ENCODE peak calls at places on chromosome 1, in ten cellular contexts. C is heart left ventricle; Y is CD8-positive, alpha-beta T cell; K is DND-41; X is A549; Z is fibroblast of lung; G is ascending aorta; Q is CD4-positive, CD25-positive, alpha-beta regulatory T cell; J is hepatocyte; D is mucosa of descending colon. N is an unnamed sample. For H3K4me1, the result is how much of the 10 kb centered on the place peaks cover.

GRCh38 chr1:146036241-146036989 is 14.9 kb upstream of the HJV start:
- DNase-seq in Z (no peak), J (no peak), X (no peak), Q (no peak), G (no peak), D (no peak), C (no peak), K (no peak), Y (no peak), N (peak)

GRCh38 chr1:234659538-234659937 is 49.6 kb upstream of the IRF2BP2 start:
- DNase-seq in K (no peak), Z (peak), X (peak), C (no peak), Y (no peak), D (no peak), Q (no peak), G (no peak), J (peak), N (peak)

GRCh38 chr1:248696775-248697174 is 5.8 kb downstream of the OR14I1 start:
- DNase-seq in C (no peak), Y (no peak), Z (no peak), J (no peak), G (no peak), K (no peak), D (no peak), Q (no peak), X (no peak), N (no peak)

GRCh38 chr1:116494351-116494692 is 76.5 kb downstream of the CD58 start:
- DNase-seq in G (no peak), Y (no peak), C (no peak), Q (no peak), D (no peak), K (no peak), J (no peak), X (no peak), Z (no peak), N (peak)

GRCh38 chr1:47758341-47759237 is 238.6 kb downstream of the TRABD2B start:
- DNase-seq in C (peak), G (peak), J (peak), X (peak), D (no peak), Z (peak), Y (no peak), K (no peak), Q (no peak), N (no peak)

GRCh38 chr1:104795931-104796330 is 1046.2 kb downstream of the AMY1C start:
- DNase-seq in J (no peak), C (no peak), K (no peak), Y (no peak), G (no peak), D (no peak), Z (no peak), X (no peak), Q (no peak), N (no peak)

GRCh38 chr1:151197863-151198253 is 494 bp upstream of the PIP5K1A start:
- DNase-seq in Q (no peak), J (peak), K (no peak), G (no peak), C (no peak), D (no peak), Z (no peak), X (peak), Y (no peak), N (no peak)

GRCh38 chr1:212291505-212292134 is 6.4 kb downstream of the PPP2R5A start:
- DNase-seq in Z (peak), X (peak), D (no peak), J (peak), C (no peak), Q (no peak), Y (no peak), K (peak), G (no peak), N (peak)

GRCh38 chr1:206725053-206725963 is 40.6 kb downstream of the MAPKAPK2 start:
- DNase-seq in J (peak), G (no peak), Q (peak), Z (peak), C (no peak), X (peak), K (peak), Y (peak), D (no peak), N (peak)

GRCh38 chr1:13228343-13228781 is 2.4 kb upstream of the PRAMEF18 start:
- DNase-seq in X (peak), Q (no peak), D (no peak), G (no peak), K (peak), J (no peak), Y (peak), Z (no peak), C (no peak), N (no peak)

GRCh38 chr1:24640288-24640687 is 2.8 kb upstream of the SRRM1 start:
- DNase-seq in C (peak), D (peak), J (peak), G (no peak), Z (no peak), Y (no peak), K (no peak), X (no peak), Q (no peak), N (no peak)

GRCh38 chr1:10794724-10795304 is 1.6 kb downstream of the CASZ1 start:
- DNase-seq in D (no peak), J (peak), Z (no peak), Q (no peak), X (peak), Y (no peak), K (no peak), C (peak), G (no peak), N (peak)

GRCh38 chr1:10793129-10793651 is 3.3 kb downstream of the CASZ1 start:
- DNase-seq in K (peak), C (no peak), Y (no peak), G (no peak), Z (peak), D (peak), Q (no peak), J (peak), X (peak), N (peak)

GRCh38 chr1:10796029-10796944 is at the start of gene CASZ1:
- DNase-seq in G (no peak), Z (peak), Q (no peak), J (peak), D (peak), K (no peak), C (peak), Y (no peak), X (peak), N (peak)

GRCh38 chr1:10791117-10791951 is 5.1 kb downstream of the CASZ1 start:
- DNase-seq in G (no peak), Q (no peak), Z (no peak), C (no peak), Y (no peak), D (no peak), J (peak), X (no peak), K (no peak), N (no peak)

GRCh38 chr1:10795305-10796021 is 983 bp downstream of the CASZ1 start:
- DNase-seq in Y (no peak), G (no peak), Q (no peak), D (peak), X (peak), J (no peak), K (no peak), Z (no peak), C (no peak), N (peak)
- H3K4me1 ChIP-seq in Y (under half), G (under half), Q (under half), D (under half), X (under half), J (under half), K (under half), Z (under half), C (half or more), N (under half)

GRCh38 chr1:231231511-231231910 is 9.5 kb upstream of the GNPAT start:
- DNase-seq in J (no peak), K (no peak), X (no peak), Y (no peak), D (no peak), Z (no peak), G (no peak), C (no peak), Q (no peak), N (no peak)
- H3K4me3 ChIP-seq in J (no peak), K (no peak), X (no peak), Y (no peak), D (no peak), Z (no peak), G (no peak), C (no peak), Q (no peak), N (no peak)

GRCh38 chr1:173857363-173857917 is 10.3 kb downstream of the GAS5 start:
- DNase-seq in J (no peak), C (no peak), X (no peak), K (no peak), D (no peak), Y (no peak), Q (no peak), Z (no peak), G (no peak), N (no peak)
- H3K4me1 ChIP-seq in J (under half), C (under half), X (under half), K (under half), D (under half), Y (under half), Q (under half), Z (under half), G (under half), N (under half)

GRCh38 chr1:37718181-37718900 is 26.0 kb downstream of the CDCA8 start:
- DNase-seq in Z (no peak), X (no peak), K (no peak), D (no peak), C (no peak), G (no peak), Q (no peak), Y (no peak), J (no peak), N (no peak)
- H3K4me3 ChIP-seq in Z (no peak), X (no peak), K (no peak), D (no peak), C (no peak), G (no peak), Q (no peak), Y (no peak), J (no peak), N (no peak)

N was measured in adipocyte.